ENCODE peak calls at places on chromosomes 3 and 15, in six cellular contexts. S is HepG2, H is upper lobe of left lung, J is K562, X is A549, F is GM12878. M is an unnamed sample.

GRCh38 chr3:140370686-140371085 is 307.2 kb upstream of the TRIM42 start:
- ATAC-seq in H (no peak), S (no peak), X (no peak), J (no peak), F (no peak), M (no peak)

GRCh38 chr3:126781889-126782491 is 78.0 kb downstream of the CHCHD6 start:
- ATAC-seq in X (peak), S (no peak), J (no peak), H (peak), F (no peak), M (peak)

GRCh38 chr3:140250010-140250825 is 315.2 kb downstream of the CLSTN2 start:
- ATAC-seq in J (no peak), H (no peak), S (no peak), X (no peak), F (no peak), M (peak)

GRCh38 chr3:37227870-37228549 is 53.6 kb upstream of the LRRFIP2 start:
- ATAC-seq in H (no peak), X (no peak), F (no peak), J (peak), S (peak), M (no peak)

GRCh38 chr15:26970712-26971210 is at the start of gene GABRG3:
- ATAC-seq in S (no peak), J (no peak), X (peak), H (no peak), F (no peak), M (no peak)

GRCh38 chr3:184262166-184262926 is 993 bp upstream of the CAMK2N2 start:
- ATAC-seq in X (no peak), J (no peak), S (peak), F (no peak), H (no peak), M (no peak)

GRCh38 chr3:130609166-130609574 is 92.2 kb downstream of the COL6A6 start:
- ATAC-seq in X (no peak), S (no peak), J (no peak), F (no peak), H (no peak), M (peak)

GRCh38 chr15:55218068-55218467 is 21.3 kb upstream of the RSL24D1 start:
- ATAC-seq in X (no peak), F (no peak), J (peak), H (no peak), S (no peak), M (no peak)

GRCh38 chr15:91522609-91523332 is 330.7 kb upstream of the SLCO3A1 start:
- ATAC-seq in S (no peak), H (no peak), J (no peak), F (no peak), X (peak), M (no peak)

GRCh38 chr3:260911-261310 is 64.3 kb downstream of the CHL1 start:
- ATAC-seq in S (no peak), X (no peak), F (no peak), J (no peak), H (no peak), M (no peak)

GRCh38 chr3:188197388-188197847 is 43.5 kb downstream of the LPP start:
- ATAC-seq in S (no peak), F (peak), J (no peak), H (no peak), X (no peak), M (no peak)

GRCh38 chr3:157166559-157166958 is 6.6 kb upstream of the CCNL1 start:
- ATAC-seq in S (peak), X (no peak), J (no peak), H (no peak), F (peak), M (no peak)

GRCh38 chr3:78497025-78497424 is 1270.8 kb downstream of the ROBO1 start:
- ATAC-seq in H (peak), J (no peak), X (no peak), F (no peak), S (peak), M (no peak)

GRCh38 chr3:78494831-78495230 is 1273.0 kb downstream of the ROBO1 start:
- ATAC-seq in J (no peak), S (no peak), F (no peak), H (no peak), X (no peak), M (no peak)

GRCh38 chr3:78497692-78498091 is 1270.1 kb downstream of the ROBO1 start:
- ATAC-seq in F (no peak), J (no peak), S (no peak), X (no peak), H (no peak), M (no peak)

GRCh38 chr3:78496458-78496857 is 1271.3 kb downstream of the ROBO1 start:
- ATAC-seq in S (peak), F (no peak), H (no peak), X (no peak), J (no peak), M (no peak)

GRCh38 chr3:78495326-78495725 is 1272.5 kb downstream of the ROBO1 start:
- ATAC-seq in S (no peak), F (no peak), J (no peak), H (no peak), X (no peak), M (no peak)
- TF ChIP-seq EP300 in S (no peak), F (no peak), J (no peak), H (no peak), X (no peak), M (no peak)

GRCh38 chr3:186454881-186455703 is 89.1 kb downstream of the CRYGS start:
- ATAC-seq in S (no peak), X (no peak), F (no peak), H (no peak), J (no peak), M (no peak)
- TF ChIP-seq EP300 in S (no peak), X (no peak), F (no peak), H (no peak), J (no peak), M (no peak)

DNA sequence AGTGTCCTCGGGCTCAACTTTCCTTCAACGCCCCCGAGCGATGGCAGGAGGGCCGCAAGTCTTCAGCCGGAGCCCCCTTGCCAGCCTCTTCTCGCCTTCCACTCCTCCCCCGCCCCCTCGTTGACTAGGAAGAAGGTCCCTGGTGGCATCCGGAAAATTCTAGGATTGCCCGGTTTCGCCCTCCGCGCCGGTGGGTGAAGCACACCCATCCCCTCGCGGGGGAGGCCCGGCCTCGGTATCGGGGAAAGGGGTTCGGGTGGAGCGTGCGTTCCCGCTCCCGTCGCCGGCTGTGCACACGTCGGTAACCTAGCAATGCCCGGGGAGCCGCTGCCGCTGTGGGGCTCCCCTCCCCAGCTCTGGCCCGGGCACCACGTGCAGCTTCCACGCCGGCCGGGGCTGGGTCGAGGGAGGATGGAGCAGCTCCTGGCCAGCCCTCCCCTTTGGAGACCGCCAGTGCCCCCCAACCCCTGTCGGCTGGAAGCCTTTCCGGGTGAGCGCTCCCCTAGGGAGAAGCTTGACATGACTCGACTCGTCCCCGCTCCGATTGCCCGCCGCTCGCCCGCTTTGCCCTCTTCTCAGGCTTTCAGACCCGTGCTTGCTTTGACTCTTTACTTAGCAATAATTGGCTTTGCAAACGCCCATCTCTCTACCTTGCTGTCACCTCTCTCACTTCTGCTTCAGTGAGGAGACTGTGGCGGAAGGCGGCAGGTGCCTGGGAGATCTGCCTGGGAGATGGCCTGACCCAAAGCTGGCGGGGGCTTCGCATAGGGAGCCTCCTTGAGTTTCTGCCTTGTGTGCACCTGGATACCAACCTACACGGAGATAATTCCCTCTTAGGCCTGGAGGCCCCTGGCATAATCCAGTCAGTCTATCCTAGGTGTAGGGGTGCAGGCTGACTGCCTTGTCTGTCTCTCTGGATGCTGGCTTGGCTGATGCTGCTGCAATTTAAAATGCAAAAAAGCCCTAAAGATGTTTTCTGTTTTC is 1.4 kb downstream of the CACNA1D start:
- ATAC-seq in F (peak), J (no peak), S (no peak), H (peak), X (no peak), M (no peak)
- TF ChIP-seq EP300 in F (no peak), J (no peak), S (no peak), H (no peak), X (no peak), M (no peak)

GRCh38 chr3:128123538-128124368 is at the start of gene RUVBL1:
- ATAC-seq in X (peak), F (peak), J (peak), S (peak), H (peak), M (peak)
- TF ChIP-seq EP300 in X (no peak), F (peak), J (peak), S (peak), H (peak), M (no peak)

DNA sequence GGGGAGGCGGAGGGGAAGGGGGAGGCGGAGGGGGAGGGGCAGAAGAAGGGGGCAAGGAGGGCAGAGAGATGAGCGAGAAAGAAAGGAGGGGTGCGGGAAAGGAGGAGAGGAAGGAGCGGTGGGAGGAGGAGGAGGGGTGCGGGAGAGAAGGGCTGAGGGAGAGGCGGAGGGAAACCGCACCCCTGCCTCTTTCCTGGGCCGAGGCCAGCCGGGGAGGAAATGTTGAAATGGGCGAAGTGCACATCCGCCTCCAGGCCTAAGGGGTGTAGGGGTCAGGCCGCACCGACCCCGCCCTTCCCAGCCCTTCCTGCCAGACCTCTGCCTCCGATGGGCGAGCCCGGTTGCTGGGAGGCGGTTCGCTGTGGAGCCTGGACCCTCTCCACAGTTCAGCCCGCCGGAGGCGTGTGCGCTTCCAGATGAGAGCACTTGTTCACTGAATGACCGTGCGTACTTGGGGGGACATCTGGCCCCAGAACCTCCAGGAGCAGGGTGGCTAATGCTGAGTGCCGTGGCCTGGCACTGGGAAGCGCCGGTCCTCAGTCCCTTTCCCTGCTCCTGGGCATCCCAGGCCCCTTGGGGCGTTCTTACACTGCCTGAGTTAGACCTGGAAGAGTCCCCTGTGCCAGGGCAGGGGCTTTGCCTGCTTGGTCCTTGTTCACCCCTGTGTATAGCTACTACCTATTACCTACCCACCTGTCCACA is 110.3 kb upstream of the KLF13 start:
- ATAC-seq in J (peak), X (peak), F (peak), S (peak), H (peak), M (peak)
- TF ChIP-seq EP300 in J (no peak), X (peak), F (no peak), S (no peak), H (no peak), M (no peak)

GRCh38 chr15:84715442-84716035 is 400 bp downstream of the SEC11A start:
- ATAC-seq in F (peak), S (peak), X (peak), J (peak), H (peak), M (peak)

GRCh38 chr15:84714372-84714771 is 1.6 kb downstream of the SEC11A start:
- ATAC-seq in X (no peak), S (no peak), F (no peak), J (no peak), H (no peak), M (no peak)

GRCh38 chr15:84721381-84721780 is 5.4 kb upstream of the SEC11A start:
- ATAC-seq in J (no peak), S (no peak), F (no peak), H (no peak), X (no peak), M (no peak)

GRCh38 chr15:84714816-84715215 is 1.1 kb downstream of the SEC11A start:
- ATAC-seq in X (no peak), J (no peak), S (no peak), F (no peak), H (no peak), M (no peak)

GRCh38 chr15:84716036-84716732 is at the start of gene SEC11A:
- ATAC-seq in J (peak), X (peak), H (peak), S (peak), F (peak), M (peak)
- TF ChIP-seq EP300 in J (no peak), X (no peak), H (no peak), S (no peak), F (no peak), M (no peak)

DNA sequence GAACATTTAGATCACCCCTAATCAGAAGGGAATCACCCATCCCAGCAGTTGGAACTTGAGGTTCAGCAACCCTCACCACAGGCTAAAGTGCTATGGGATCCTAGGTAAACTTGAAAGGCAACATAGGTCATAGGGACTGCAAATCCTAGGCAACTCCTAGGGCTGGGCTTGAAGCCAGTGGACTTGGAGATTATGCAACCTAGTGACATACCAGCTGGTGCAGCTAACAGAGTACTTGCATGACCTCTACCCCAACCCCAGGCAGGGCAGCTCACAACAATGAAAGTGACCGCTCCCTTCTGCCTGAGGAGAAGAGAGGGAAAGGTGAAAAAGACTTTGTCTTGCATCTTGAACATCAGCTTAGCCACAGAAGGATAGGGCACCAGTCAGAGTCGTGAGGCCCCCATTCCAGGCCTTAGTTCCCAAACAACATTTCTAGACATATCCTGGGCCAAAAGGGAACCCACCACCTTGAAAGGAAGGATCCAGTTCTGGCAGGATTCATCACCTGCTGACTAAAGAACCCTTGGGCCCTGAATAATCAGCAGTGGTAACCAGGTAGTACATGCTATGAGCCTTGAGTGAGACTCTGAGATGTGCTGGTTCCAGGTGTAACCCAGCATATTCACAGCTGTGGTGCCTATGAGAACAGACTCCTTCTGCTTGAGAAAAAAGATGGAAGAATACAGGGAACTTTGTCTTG is 37.6 kb upstream of the FBN1 start:
- ATAC-seq in F (no peak), J (peak), S (peak), H (peak), X (peak), M (peak)
- TF ChIP-seq EP300 in F (no peak), J (no peak), S (no peak), H (no peak), X (no peak), M (no peak)

DNA sequence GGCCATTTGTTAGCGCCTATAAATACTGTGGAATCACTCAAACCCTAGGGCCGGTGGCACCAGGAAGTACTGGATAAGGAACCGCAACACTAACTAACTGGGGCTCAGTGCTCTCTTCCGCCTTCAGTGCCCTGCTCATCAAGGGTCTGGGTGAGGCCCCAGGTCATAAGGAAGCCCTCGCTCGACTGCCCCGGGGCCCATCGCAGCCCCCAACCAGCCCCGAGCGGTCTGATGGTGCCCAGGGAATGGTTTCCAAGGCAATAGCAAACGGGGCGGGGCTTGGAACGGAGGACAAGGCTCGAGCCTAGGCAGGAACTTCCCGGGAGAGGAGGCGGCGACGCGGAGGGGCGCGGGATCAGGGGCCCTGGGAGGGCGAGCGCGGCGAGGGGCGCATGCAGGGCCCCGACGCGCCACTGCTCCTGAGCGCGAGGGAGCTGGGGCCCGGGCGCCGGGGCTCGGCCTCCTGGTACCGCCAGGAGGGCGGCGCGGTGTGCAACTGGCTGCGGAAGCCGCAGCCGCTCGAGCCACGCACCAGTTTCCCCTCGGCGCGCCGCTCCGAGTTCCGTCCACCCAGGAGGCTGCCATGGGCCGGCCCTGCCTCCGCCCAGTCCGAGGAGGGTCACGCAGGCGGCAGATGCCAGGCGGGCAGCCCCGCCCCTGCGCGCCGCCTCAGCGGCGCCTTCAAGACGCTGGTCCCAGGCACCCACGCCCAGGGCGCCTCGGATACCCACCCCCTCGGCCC is at the start of gene TTLL3:
- ATAC-seq in S (no peak), X (peak), H (peak), J (no peak), F (peak), M (peak)
- TF ChIP-seq EP300 in S (no peak), X (no peak), H (no peak), J (no peak), F (no peak), M (no peak)

GRCh38 chr3:52150357-52150756 is 3.9 kb downstream of the POC1A start:
- ATAC-seq in F (no peak), S (no peak), J (no peak), H (no peak), X (no peak), M (no peak)

GRCh38 chr3:52154135-52155094 is at the start of gene POC1A:
- ATAC-seq in S (peak), F (peak), H (peak), J (peak), X (peak), M (peak)

GRCh38 chr3:52155912-52156311 is 1.7 kb upstream of the POC1A start:
- ATAC-seq in H (no peak), J (no peak), F (no peak), X (no peak), S (no peak), M (no peak)

GRCh38 chr3:52150860-52151259 is 3.4 kb downstream of the POC1A start:
- ATAC-seq in F (no peak), X (no peak), J (no peak), S (no peak), H (no peak), M (no peak)

GRCh38 chr3:52153389-52154096 is 680 bp downstream of the POC1A start:
- ATAC-seq in X (peak), F (peak), S (peak), J (peak), H (peak), M (no peak)
- TF ChIP-seq EP300 in X (no peak), F (no peak), S (no peak), J (no peak), H (no peak), M (no peak)

M was measured in gastroesophageal sphincter.